ENCODE peak calls at places on chromosomes 7 and 10, in ten cellular contexts. One of them, this sample, is unnamed.

GRCh38 chr7:100120518-100121085 is 1.2 kb downstream of the CNPY4 start:
- DNase-seq in left lung: no peak
- DNase-seq in GM13976: no peak
- DNase-seq in lower lobe of right lung: no peak
- DNase-seq in esophagus muscularis mucosa: no peak
- DNase-seq in heart right ventricle: no peak
- DNase-seq in foreskin fibroblast: no peak
- DNase-seq in cardiac fibroblast: no peak
- DNase-seq in ascending aorta: no peak
- DNase-seq in RWPE1: no peak
- DNase-seq in this sample: no peak

GRCh38 chr10:45058580-45058979 is 57.9 kb downstream of the ZNF22 start:
- DNase-seq in cardiac fibroblast: peak; percentile 6
- DNase-seq in heart right ventricle: no peak
- DNase-seq in ascending aorta: no peak
- DNase-seq in left lung: no peak
- DNase-seq in foreskin fibroblast: no peak
- DNase-seq in esophagus muscularis mucosa: no peak
- DNase-seq in RWPE1: no peak
- DNase-seq in GM13976: no peak
- DNase-seq in lower lobe of right lung: no peak
- DNase-seq in this sample: no peak

GRCh38 chr7:93148135-93148534 is at the start of gene SAMD9L:
- DNase-seq in esophagus muscularis mucosa: no peak
- DNase-seq in cardiac fibroblast: peak; percentile 41
- DNase-seq in foreskin fibroblast: peak; percentile 52
- DNase-seq in RWPE1: no peak
- DNase-seq in lower lobe of right lung: no peak
- DNase-seq in GM13976: peak; percentile 32
- DNase-seq in ascending aorta: no peak
- DNase-seq in heart right ventricle: no peak
- DNase-seq in left lung: no peak
- DNase-seq in this sample: no peak

GRCh38 chr10:113132651-113133088 is 182.6 kb downstream of the TCF7L2 start:
- DNase-seq in heart right ventricle: no peak
- DNase-seq in foreskin fibroblast: peak; percentile 50
- DNase-seq in cardiac fibroblast: peak; percentile 48
- DNase-seq in left lung: no peak
- DNase-seq in ascending aorta: no peak
- DNase-seq in GM13976: no peak
- DNase-seq in lower lobe of right lung: no peak
- DNase-seq in RWPE1: no peak
- DNase-seq in esophagus muscularis mucosa: no peak
- DNase-seq in this sample: no peak

GRCh38 chr7:122887198-122887597 is 938 bp upstream of the CADPS2 start:
- DNase-seq in lower lobe of right lung: peak; percentile 67
- DNase-seq in foreskin fibroblast: peak; percentile 44
- DNase-seq in ascending aorta: no peak
- DNase-seq in heart right ventricle: peak; percentile 66
- DNase-seq in esophagus muscularis mucosa: no peak
- DNase-seq in cardiac fibroblast: peak; percentile 69
- DNase-seq in left lung: peak; percentile 75
- DNase-seq in RWPE1: peak; percentile 3
- DNase-seq in GM13976: peak; percentile 28
- DNase-seq in this sample: no peak

GRCh38 chr10:109007514-109007913 is 915.8 kb downstream of the XPNPEP1 start:
- DNase-seq in ascending aorta: no peak
- DNase-seq in esophagus muscularis mucosa: no peak
- DNase-seq in RWPE1: no peak
- DNase-seq in heart right ventricle: no peak
- DNase-seq in cardiac fibroblast: no peak
- DNase-seq in left lung: no peak
- DNase-seq in GM13976: no peak
- DNase-seq in lower lobe of right lung: no peak
- DNase-seq in foreskin fibroblast: no peak
- DNase-seq in this sample: no peak

GRCh38 chr10:75430000-75430763 is 1.2 kb upstream of the LRMDA start:
- DNase-seq in GM13976: no peak
- DNase-seq in foreskin fibroblast: no peak
- DNase-seq in lower lobe of right lung: peak; percentile 82
- DNase-seq in RWPE1: peak; percentile 86
- DNase-seq in esophagus muscularis mucosa: no peak
- DNase-seq in ascending aorta: no peak
- DNase-seq in cardiac fibroblast: peak; percentile 26
- DNase-seq in left lung: peak; percentile 86
- DNase-seq in heart right ventricle: peak; percentile 67
- DNase-seq in this sample: no peak

GRCh38 chr7:64313740-64314491 is at the start of gene ZNF736:
- DNase-seq in ascending aorta: peak; percentile 86
- DNase-seq in foreskin fibroblast: peak; percentile 96
- DNase-seq in lower lobe of right lung: peak; percentile 93
- DNase-seq in GM13976: peak; percentile 85
- DNase-seq in heart right ventricle: peak; percentile 85
- DNase-seq in RWPE1: peak; percentile 92
- DNase-seq in esophagus muscularis mucosa: peak; percentile 98
- DNase-seq in left lung: peak; percentile 92
- DNase-seq in cardiac fibroblast: peak; percentile 95
- DNase-seq in this sample: no peak

GRCh38 chr10:35813219-35813618 is 171.1 kb upstream of the FZD8 start:
- DNase-seq in esophagus muscularis mucosa: no peak
- DNase-seq in ascending aorta: no peak
- DNase-seq in heart right ventricle: no peak
- DNase-seq in lower lobe of right lung: no peak
- DNase-seq in left lung: no peak
- DNase-seq in cardiac fibroblast: no peak
- DNase-seq in foreskin fibroblast: no peak
- DNase-seq in GM13976: no peak
- DNase-seq in RWPE1: no peak
- DNase-seq in this sample: no peak

GRCh38 chr7:134126126-134126525 is 1.0 kb upstream of the LRGUK start:
- DNase-seq in RWPE1: no peak
- DNase-seq in heart right ventricle: no peak
- DNase-seq in ascending aorta: no peak
- DNase-seq in lower lobe of right lung: no peak
- DNase-seq in cardiac fibroblast: no peak
- DNase-seq in esophagus muscularis mucosa: no peak
- DNase-seq in foreskin fibroblast: no peak
- DNase-seq in left lung: no peak
- DNase-seq in GM13976: no peak
- DNase-seq in this sample: no peak

GRCh38 chr10:114632869-114633715 is 25.0 kb downstream of the ABLIM1 start:
- DNase-seq in heart right ventricle: no peak
- DNase-seq in foreskin fibroblast: peak; percentile 87
- DNase-seq in lower lobe of right lung: peak; percentile 52
- DNase-seq in cardiac fibroblast: peak; percentile 80
- DNase-seq in ascending aorta: peak; percentile 17
- DNase-seq in GM13976: peak; percentile 52
- DNase-seq in left lung: peak; percentile 75
- DNase-seq in esophagus muscularis mucosa: no peak
- DNase-seq in RWPE1: peak; percentile 59
- DNase-seq in this sample: no peak

GRCh38 chr10:36450385-36450784 is 675.0 kb upstream of the ANKRD30A start:
- DNase-seq in heart right ventricle: no peak
- DNase-seq in RWPE1: no peak
- DNase-seq in GM13976: no peak
- DNase-seq in cardiac fibroblast: peak; percentile 90
- DNase-seq in ascending aorta: no peak
- DNase-seq in left lung: no peak
- DNase-seq in foreskin fibroblast: peak; percentile 25
- DNase-seq in esophagus muscularis mucosa: no peak
- DNase-seq in lower lobe of right lung: no peak
- DNase-seq in this sample: no peak

GRCh38 chr7:94412762-94413322 is 18.1 kb downstream of the COL1A2 start:
- DNase-seq in cardiac fibroblast: peak; percentile 54
- DNase-seq in ascending aorta: no peak
- DNase-seq in lower lobe of right lung: no peak
- DNase-seq in left lung: no peak
- DNase-seq in esophagus muscularis mucosa: no peak
- DNase-seq in RWPE1: no peak
- DNase-seq in foreskin fibroblast: peak; percentile 50
- DNase-seq in GM13976: no peak
- DNase-seq in heart right ventricle: no peak
- DNase-seq in this sample: no peak

GRCh38 chr7:8130663-8131062 is 131.3 kb downstream of the ICA1 start:
- DNase-seq in left lung: no peak
- DNase-seq in RWPE1: no peak
- DNase-seq in heart right ventricle: no peak
- DNase-seq in esophagus muscularis mucosa: no peak
- DNase-seq in lower lobe of right lung: no peak
- DNase-seq in cardiac fibroblast: no peak
- DNase-seq in GM13976: no peak
- DNase-seq in ascending aorta: no peak
- DNase-seq in foreskin fibroblast: no peak
- DNase-seq in this sample: no peak

GRCh38 chr10:128047337-128047736 is 78.9 kb downstream of the MKI67 start:
- DNase-seq in left lung: peak; percentile 93
- DNase-seq in esophagus muscularis mucosa: no peak
- DNase-seq in cardiac fibroblast: peak; percentile 76
- DNase-seq in foreskin fibroblast: no peak
- DNase-seq in GM13976: peak; percentile 90
- DNase-seq in heart right ventricle: peak; percentile 65
- DNase-seq in ascending aorta: peak; percentile 74
- DNase-seq in lower lobe of right lung: peak; percentile 94
- DNase-seq in RWPE1: peak; percentile 98
- DNase-seq in this sample: peak; percentile 69

GRCh38 chr10:4088354-4089066 is 303.5 kb upstream of the KLF6 start:
- DNase-seq in RWPE1: no peak
- DNase-seq in GM13976: no peak
- DNase-seq in lower lobe of right lung: no peak
- DNase-seq in heart right ventricle: no peak
- DNase-seq in ascending aorta: no peak
- DNase-seq in cardiac fibroblast: no peak
- DNase-seq in foreskin fibroblast: no peak
- DNase-seq in left lung: no peak
- DNase-seq in esophagus muscularis mucosa: no peak
- DNase-seq in this sample: no peak

GRCh38 chr7:45980181-45980905 is 59.3 kb upstream of the IGFBP3 start:
- DNase-seq in RWPE1: no peak
- DNase-seq in ascending aorta: no peak
- DNase-seq in left lung: no peak
- DNase-seq in heart right ventricle: no peak
- DNase-seq in foreskin fibroblast: peak; percentile 57
- DNase-seq in lower lobe of right lung: no peak
- DNase-seq in GM13976: peak; percentile 6
- DNase-seq in esophagus muscularis mucosa: peak; percentile 42
- DNase-seq in cardiac fibroblast: peak; percentile 31
- DNase-seq in this sample: no peak
- TF ChIP-seq CTCF in RWPE1: no peak
- TF ChIP-seq CTCF in ascending aorta: no peak
- TF ChIP-seq CTCF in left lung: no peak
- TF ChIP-seq CTCF in heart right ventricle: no peak
- TF ChIP-seq CTCF in foreskin fibroblast: peak; percentile 18
- TF ChIP-seq CTCF in lower lobe of right lung: no peak
- TF ChIP-seq CTCF in GM13976: no peak
- TF ChIP-seq CTCF in esophagus muscularis mucosa: no peak
- TF ChIP-seq CTCF in cardiac fibroblast: peak; percentile 25
- TF ChIP-seq CTCF in this sample: peak; percentile 19

GRCh38 chr10:118827466-118828155 is 72.8 kb upstream of the CACUL1 start:
- DNase-seq in RWPE1: no peak
- DNase-seq in ascending aorta: no peak
- DNase-seq in esophagus muscularis mucosa: no peak
- DNase-seq in left lung: no peak
- DNase-seq in lower lobe of right lung: no peak
- DNase-seq in heart right ventricle: no peak
- DNase-seq in GM13976: no peak
- DNase-seq in foreskin fibroblast: no peak
- DNase-seq in cardiac fibroblast: no peak
- DNase-seq in this sample: no peak
- TF ChIP-seq CTCF in RWPE1: peak; percentile 15
- TF ChIP-seq CTCF in ascending aorta: no peak
- TF ChIP-seq CTCF in esophagus muscularis mucosa: no peak
- TF ChIP-seq CTCF in left lung: no peak
- TF ChIP-seq CTCF in lower lobe of right lung: peak; percentile 8
- TF ChIP-seq CTCF in heart right ventricle: no peak
- TF ChIP-seq CTCF in GM13976: no peak
- TF ChIP-seq CTCF in foreskin fibroblast: no peak
- TF ChIP-seq CTCF in cardiac fibroblast: peak; percentile 32
- TF ChIP-seq CTCF in this sample: peak; percentile 51

DNA sequence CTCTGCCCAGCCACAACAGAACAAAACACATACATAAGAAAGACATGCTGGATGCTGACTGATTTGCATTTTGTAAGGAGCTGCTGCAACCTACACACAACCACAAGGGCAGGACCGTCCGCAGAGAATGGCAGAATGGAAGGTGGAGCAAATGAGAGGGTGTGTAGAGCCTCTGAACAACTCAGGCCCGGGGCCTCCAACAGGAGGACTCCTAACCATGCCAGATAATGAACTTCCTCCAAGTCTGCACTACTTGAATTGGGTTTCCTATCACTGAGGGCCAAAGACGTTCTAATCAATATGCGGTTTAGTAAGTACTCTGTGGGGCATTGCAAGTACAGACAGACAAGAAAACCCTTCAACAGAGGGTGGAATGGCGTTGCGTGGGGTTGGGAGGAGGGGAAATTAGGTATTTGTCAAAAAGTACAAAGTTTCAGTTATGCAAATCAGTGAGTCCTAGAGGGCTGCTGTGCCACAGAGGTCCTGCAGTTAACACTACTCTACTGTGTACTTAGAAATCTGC is 14.6 kb downstream of the VOPP1 start:
- DNase-seq in heart right ventricle: no peak
- DNase-seq in ascending aorta: no peak
- DNase-seq in RWPE1: no peak
- DNase-seq in cardiac fibroblast: no peak
- DNase-seq in foreskin fibroblast: no peak
- DNase-seq in esophagus muscularis mucosa: no peak
- DNase-seq in lower lobe of right lung: no peak
- DNase-seq in GM13976: peak; percentile 75
- DNase-seq in left lung: no peak
- DNase-seq in this sample: no peak
- TF ChIP-seq CTCF in heart right ventricle: no peak
- TF ChIP-seq CTCF in ascending aorta: no peak
- TF ChIP-seq CTCF in RWPE1: no peak
- TF ChIP-seq CTCF in cardiac fibroblast: no peak
- TF ChIP-seq CTCF in foreskin fibroblast: no peak
- TF ChIP-seq CTCF in esophagus muscularis mucosa: no peak
- TF ChIP-seq CTCF in lower lobe of right lung: no peak
- TF ChIP-seq CTCF in GM13976: no peak
- TF ChIP-seq CTCF in left lung: no peak
- TF ChIP-seq CTCF in this sample: no peak

DNA sequence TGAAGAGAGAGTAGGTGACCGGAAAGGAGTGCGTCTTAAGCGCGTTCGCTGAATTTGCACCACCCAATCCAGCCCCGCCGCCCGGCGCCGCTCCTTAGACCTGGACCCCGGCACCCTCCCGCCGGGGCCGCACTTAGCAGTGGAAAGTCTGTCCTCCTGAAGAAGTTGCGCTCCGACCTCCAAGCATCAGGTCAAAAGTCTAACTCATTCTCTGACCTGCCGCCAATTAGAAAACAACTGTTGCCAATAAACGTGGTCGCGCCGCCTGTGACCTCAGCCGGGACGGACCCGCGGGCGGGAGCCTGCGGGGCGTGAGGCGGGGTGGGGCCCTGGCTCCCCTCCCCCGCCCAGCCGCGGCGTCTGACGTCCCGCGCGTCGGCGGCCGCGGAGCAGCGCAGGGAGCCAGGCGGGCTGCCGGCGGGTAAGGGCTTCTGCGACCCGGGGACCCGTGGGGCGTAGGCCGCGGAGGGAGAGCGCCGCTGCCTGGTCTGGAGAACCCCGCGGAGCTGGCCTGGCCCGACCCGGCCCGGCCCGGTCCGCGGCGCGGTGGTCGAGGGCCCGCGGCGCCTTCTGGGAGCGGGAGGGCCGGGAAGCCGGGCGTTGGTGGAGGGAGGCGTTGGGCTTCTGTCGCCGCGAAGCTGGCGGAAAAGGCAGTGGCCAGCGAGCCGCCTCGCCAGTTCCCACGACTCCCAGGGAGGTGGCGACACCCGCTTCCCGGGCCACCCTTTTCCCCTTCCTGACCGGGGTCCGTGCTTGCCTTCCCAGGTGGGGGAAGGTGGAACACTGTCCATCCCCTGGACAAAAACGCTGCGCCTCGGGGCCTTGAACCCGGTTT is at the start of gene BCAP29:
- DNase-seq in foreskin fibroblast: peak; percentile 86
- DNase-seq in cardiac fibroblast: peak; percentile 60
- DNase-seq in left lung: peak; percentile 76
- DNase-seq in heart right ventricle: peak; percentile 84
- DNase-seq in ascending aorta: peak; percentile 19
- DNase-seq in lower lobe of right lung: peak; percentile 84
- DNase-seq in GM13976: peak; percentile 89
- DNase-seq in RWPE1: no peak
- DNase-seq in esophagus muscularis mucosa: peak; percentile 92
- DNase-seq in this sample: no peak
- TF ChIP-seq CTCF in foreskin fibroblast: no peak
- TF ChIP-seq CTCF in cardiac fibroblast: peak; percentile 12
- TF ChIP-seq CTCF in left lung: no peak
- TF ChIP-seq CTCF in heart right ventricle: peak; percentile 7
- TF ChIP-seq CTCF in ascending aorta: peak; percentile 22
- TF ChIP-seq CTCF in lower lobe of right lung: peak; percentile 36
- TF ChIP-seq CTCF in GM13976: peak; percentile 7
- TF ChIP-seq CTCF in RWPE1: peak; percentile 45
- TF ChIP-seq CTCF in esophagus muscularis mucosa: peak; percentile 27
- TF ChIP-seq CTCF in this sample: peak; percentile 70

This sample was measured in chondrocyte.